ENCODE peak calls at places on chromosomes 16 and 17, in seven cellular contexts. One of them, this sample, is unnamed.

GRCh38 chr17:34633351-34633750 is 54.0 kb downstream of the TMEM132E start:
- DNase-seq in breast epithelium: no peak
- DNase-seq in lower leg skin: no peak
- DNase-seq in heart left ventricle: no peak
- DNase-seq in GM12878: no peak
- DNase-seq in A549: no peak
- DNase-seq in ovary: no peak
- DNase-seq in this sample: no peak

GRCh38 chr17:63349478-63350000 is 96.6 kb downstream of the CYB561 start:
- DNase-seq in breast epithelium: no peak
- DNase-seq in lower leg skin: no peak
- DNase-seq in heart left ventricle: no peak
- DNase-seq in GM12878: no peak
- DNase-seq in A549: no peak
- DNase-seq in ovary: no peak
- DNase-seq in this sample: no peak

GRCh38 chr17:49987290-49987585 is 7.8 kb downstream of the DLX3 start:
- DNase-seq in breast epithelium: no peak
- DNase-seq in lower leg skin: no peak
- DNase-seq in heart left ventricle: no peak
- DNase-seq in GM12878: no peak
- DNase-seq in A549: no peak
- DNase-seq in ovary: no peak
- DNase-seq in this sample: no peak

GRCh38 chr17:76404976-76405563 is 20.7 kb downstream of the SPHK1 start:
- DNase-seq in breast epithelium: no peak
- DNase-seq in lower leg skin: no peak
- DNase-seq in heart left ventricle: peak; percentile 78
- DNase-seq in GM12878: no peak
- DNase-seq in A549: no peak
- DNase-seq in ovary: peak; percentile 72
- DNase-seq in this sample: no peak

GRCh38 chr17:35523296-35523695 is 14.2 kb downstream of the SLFN12L start:
- DNase-seq in breast epithelium: no peak
- DNase-seq in lower leg skin: no peak
- DNase-seq in heart left ventricle: no peak
- DNase-seq in GM12878: no peak
- DNase-seq in A549: no peak
- DNase-seq in ovary: no peak
- DNase-seq in this sample: no peak

GRCh38 chr16:50263060-50263909 is 3.1 kb upstream of the ADCY7 start:
- DNase-seq in breast epithelium: no peak
- DNase-seq in lower leg skin: no peak
- DNase-seq in heart left ventricle: no peak
- DNase-seq in GM12878: no peak
- DNase-seq in A549: no peak
- DNase-seq in ovary: no peak
- DNase-seq in this sample: no peak

GRCh38 chr17:32558997-32559650 is 72.3 kb downstream of the CDK5R1 start:
- DNase-seq in breast epithelium: no peak
- DNase-seq in lower leg skin: no peak
- DNase-seq in heart left ventricle: no peak
- DNase-seq in GM12878: peak; percentile 92
- DNase-seq in A549: peak; percentile 10
- DNase-seq in ovary: no peak
- DNase-seq in this sample: peak; percentile 13

GRCh38 chr16:30805370-30806169 is 18.6 kb upstream of the ZNF629 start:
- DNase-seq in breast epithelium: peak; percentile 83
- DNase-seq in lower leg skin: peak; percentile 77
- DNase-seq in heart left ventricle: peak; percentile 94
- DNase-seq in GM12878: no peak
- DNase-seq in A549: peak; percentile 88
- DNase-seq in ovary: peak; percentile 91
- DNase-seq in this sample: peak; percentile 88

GRCh38 chr16:6375471-6376075 is 957.1 kb upstream of the RBFOX1 start:
- DNase-seq in breast epithelium: no peak
- DNase-seq in lower leg skin: no peak
- DNase-seq in heart left ventricle: no peak
- DNase-seq in GM12878: no peak
- DNase-seq in A549: no peak
- DNase-seq in ovary: no peak
- DNase-seq in this sample: no peak

GRCh38 chr17:2475056-2475455 is 36.6 kb downstream of the METTL16 start:
- DNase-seq in breast epithelium: no peak
- DNase-seq in lower leg skin: no peak
- DNase-seq in heart left ventricle: no peak
- DNase-seq in GM12878: no peak
- DNase-seq in A549: no peak
- DNase-seq in ovary: no peak
- DNase-seq in this sample: no peak

GRCh38 chr17:77247048-77247541 is 106.3 kb downstream of the SEC14L1 start:
- DNase-seq in breast epithelium: peak; percentile 73
- DNase-seq in lower leg skin: peak; percentile 63
- DNase-seq in heart left ventricle: peak; percentile 89
- DNase-seq in GM12878: no peak
- DNase-seq in A549: peak; percentile 76
- DNase-seq in ovary: peak; percentile 88
- DNase-seq in this sample: peak; percentile 60

GRCh38 chr17:79843917-79844815 is 4.9 kb upstream of the CBX4 start:
- DNase-seq in breast epithelium: no peak
- DNase-seq in lower leg skin: no peak
- DNase-seq in heart left ventricle: peak; percentile 84
- DNase-seq in GM12878: no peak
- DNase-seq in A549: peak; percentile 75
- DNase-seq in ovary: peak; percentile 80
- DNase-seq in this sample: no peak

GRCh38 chr17:81735181-81736102 is 23.4 kb downstream of the SLC25A10 start:
- DNase-seq in breast epithelium: no peak
- DNase-seq in lower leg skin: peak; percentile 62
- DNase-seq in heart left ventricle: no peak
- DNase-seq in GM12878: peak; percentile 26
- DNase-seq in A549: no peak
- DNase-seq in ovary: no peak
- DNase-seq in this sample: no peak

GRCh38 chr16:88606146-88606757 is 32.1 kb upstream of the IL17C start:
- DNase-seq in breast epithelium: no peak
- DNase-seq in lower leg skin: no peak
- DNase-seq in heart left ventricle: no peak
- DNase-seq in GM12878: no peak
- DNase-seq in A549: no peak
- DNase-seq in ovary: no peak
- DNase-seq in this sample: no peak

GRCh38 chr16:89017956-89018604 is 41.1 kb upstream of the CBFA2T3 start:
- DNase-seq in breast epithelium: no peak
- DNase-seq in lower leg skin: no peak
- DNase-seq in heart left ventricle: no peak
- DNase-seq in GM12878: no peak
- DNase-seq in A549: no peak
- DNase-seq in ovary: no peak
- DNase-seq in this sample: no peak

GRCh38 chr17:78723001-78723796 is 58.9 kb downstream of the CYTH1 start:
- DNase-seq in breast epithelium: no peak
- DNase-seq in lower leg skin: no peak
- DNase-seq in heart left ventricle: peak; percentile 71
- DNase-seq in GM12878: no peak
- DNase-seq in A549: no peak
- DNase-seq in ovary: peak; percentile 81
- DNase-seq in this sample: no peak

GRCh38 chr17:9811086-9811485 is 10.8 kb downstream of the GSG1L2 start:
- DNase-seq in breast epithelium: no peak
- DNase-seq in lower leg skin: no peak
- DNase-seq in heart left ventricle: no peak
- DNase-seq in GM12878: no peak
- DNase-seq in A549: no peak
- DNase-seq in ovary: no peak
- DNase-seq in this sample: no peak

GRCh38 chr16:29784157-29784556 is 6.1 kb downstream of the ZG16 start:
- DNase-seq in breast epithelium: no peak
- DNase-seq in lower leg skin: no peak
- DNase-seq in heart left ventricle: no peak
- DNase-seq in GM12878: no peak
- DNase-seq in A549: no peak
- DNase-seq in ovary: no peak
- DNase-seq in this sample: no peak

GRCh38 chr17:1509255-1509943 is 7.0 kb downstream of the INPP5K start:
- DNase-seq in breast epithelium: no peak
- DNase-seq in lower leg skin: no peak
- DNase-seq in heart left ventricle: no peak
- DNase-seq in GM12878: no peak
- DNase-seq in A549: no peak
- DNase-seq in ovary: no peak
- DNase-seq in this sample: no peak

GRCh38 chr17:80667462-80668277 is 123.0 kb downstream of the RPTOR start:
- DNase-seq in breast epithelium: no peak
- DNase-seq in lower leg skin: no peak
- DNase-seq in heart left ventricle: no peak
- DNase-seq in GM12878: no peak
- DNase-seq in A549: no peak
- DNase-seq in ovary: no peak
- DNase-seq in this sample: no peak

GRCh38 chr17:42200702-42201101 is 6.4 kb upstream of the GHDC start:
- DNase-seq in breast epithelium: no peak
- DNase-seq in lower leg skin: no peak
- DNase-seq in heart left ventricle: peak; percentile 82
- DNase-seq in GM12878: no peak
- DNase-seq in A549: no peak
- DNase-seq in ovary: peak; percentile 72
- DNase-seq in this sample: no peak

GRCh38 chr16:4892356-4893102 is 44.4 kb downstream of the PPL start:
- DNase-seq in breast epithelium: no peak
- DNase-seq in lower leg skin: no peak
- DNase-seq in heart left ventricle: peak; percentile 74
- DNase-seq in GM12878: no peak
- DNase-seq in A549: no peak
- DNase-seq in ovary: no peak
- DNase-seq in this sample: no peak

GRCh38 chr17:82407255-82407654 is 10.9 kb upstream of the HEXD start:
- DNase-seq in breast epithelium: no peak
- DNase-seq in lower leg skin: no peak
- DNase-seq in heart left ventricle: peak; percentile 75
- DNase-seq in GM12878: no peak
- DNase-seq in A549: peak; percentile 33
- DNase-seq in ovary: no peak
- DNase-seq in this sample: peak; percentile 91

GRCh38 chr16:56451753-56452689 is 667 bp downstream of the OGFOD1 start:
- DNase-seq in breast epithelium: no peak
- DNase-seq in lower leg skin: no peak
- DNase-seq in heart left ventricle: peak; percentile 51
- DNase-seq in GM12878: no peak
- DNase-seq in A549: peak; percentile 11
- DNase-seq in ovary: no peak
- DNase-seq in this sample: peak; percentile 83

GRCh38 chr17:1820518-1821252 is 9.0 kb downstream of the SMYD4 start:
- DNase-seq in breast epithelium: no peak
- DNase-seq in lower leg skin: no peak
- DNase-seq in heart left ventricle: no peak
- DNase-seq in GM12878: peak; percentile 36
- DNase-seq in A549: no peak
- DNase-seq in ovary: no peak
- DNase-seq in this sample: no peak

GRCh38 chr17:14298221-14298994 is 2.5 kb upstream of the HS3ST3B1 start:
- DNase-seq in breast epithelium: no peak
- DNase-seq in lower leg skin: no peak
- DNase-seq in heart left ventricle: no peak
- DNase-seq in GM12878: no peak
- DNase-seq in A549: no peak
- DNase-seq in ovary: no peak
- DNase-seq in this sample: no peak

GRCh38 chr17:4891405-4892062 is 7.8 kb upstream of the C17orf107 start:
- DNase-seq in breast epithelium: no peak
- DNase-seq in lower leg skin: no peak
- DNase-seq in heart left ventricle: peak; percentile 25
- DNase-seq in GM12878: no peak
- DNase-seq in A549: no peak
- DNase-seq in ovary: no peak
- DNase-seq in this sample: no peak

GRCh38 chr17:77842148-77842905 is 116.2 kb upstream of the TNRC6C start:
- DNase-seq in breast epithelium: no peak
- DNase-seq in lower leg skin: no peak
- DNase-seq in heart left ventricle: no peak
- DNase-seq in GM12878: no peak
- DNase-seq in A549: no peak
- DNase-seq in ovary: no peak
- DNase-seq in this sample: no peak

GRCh38 chr17:4160294-4160859 is 17.4 kb downstream of the CYB5D2 start:
- DNase-seq in breast epithelium: no peak
- DNase-seq in lower leg skin: no peak
- DNase-seq in heart left ventricle: no peak
- DNase-seq in GM12878: no peak
- DNase-seq in A549: no peak
- DNase-seq in ovary: no peak
- DNase-seq in this sample: no peak

GRCh38 chr17:41664172-41664457 is 24.6 kb upstream of the EIF1 start:
- DNase-seq in breast epithelium: no peak
- DNase-seq in lower leg skin: no peak
- DNase-seq in heart left ventricle: no peak
- DNase-seq in GM12878: no peak
- DNase-seq in A549: no peak
- DNase-seq in ovary: no peak
- DNase-seq in this sample: no peak

GRCh38 chr17:55454906-55455474 is 33.4 kb upstream of the MMD start:
- DNase-seq in breast epithelium: no peak
- DNase-seq in lower leg skin: no peak
- DNase-seq in heart left ventricle: no peak
- DNase-seq in GM12878: no peak
- DNase-seq in A549: peak; percentile 99
- DNase-seq in ovary: no peak
- DNase-seq in this sample: no peak
- TF ChIP-seq POLR2A in breast epithelium: no peak
- TF ChIP-seq POLR2A in lower leg skin: no peak
- TF ChIP-seq POLR2A in heart left ventricle: no peak
- TF ChIP-seq POLR2A in GM12878: no peak
- TF ChIP-seq POLR2A in A549: no peak
- TF ChIP-seq POLR2A in ovary: no peak
- TF ChIP-seq POLR2A in this sample: no peak

GRCh38 chr16:71883849-71884638 is at the start of gene ZNF821:
- DNase-seq in breast epithelium: peak; percentile 72
- DNase-seq in lower leg skin: peak; percentile 52
- DNase-seq in heart left ventricle: peak; percentile 82
- DNase-seq in GM12878: no peak
- DNase-seq in A549: peak; percentile 78
- DNase-seq in ovary: peak; percentile 89
- DNase-seq in this sample: peak; percentile 74
- TF ChIP-seq POLR2A in breast epithelium: no peak
- TF ChIP-seq POLR2A in lower leg skin: no peak
- TF ChIP-seq POLR2A in heart left ventricle: peak; percentile 46
- TF ChIP-seq POLR2A in GM12878: peak; percentile 30
- TF ChIP-seq POLR2A in A549: peak; percentile 49
- TF ChIP-seq POLR2A in ovary: peak; percentile 40
- TF ChIP-seq POLR2A in this sample: peak; percentile 53

GRCh38 chr17:73192219-73192893 is 499 bp upstream of the COG1 start:
- DNase-seq in breast epithelium: peak; percentile 60
- DNase-seq in lower leg skin: peak; percentile 35
- DNase-seq in heart left ventricle: peak; percentile 70
- DNase-seq in GM12878: no peak
- DNase-seq in A549: peak; percentile 92
- DNase-seq in ovary: peak; percentile 74
- DNase-seq in this sample: peak; percentile 65
- TF ChIP-seq POLR2A in breast epithelium: no peak
- TF ChIP-seq POLR2A in lower leg skin: no peak
- TF ChIP-seq POLR2A in heart left ventricle: peak; percentile 11
- TF ChIP-seq POLR2A in GM12878: peak; percentile 83
- TF ChIP-seq POLR2A in A549: peak; percentile 81
- TF ChIP-seq POLR2A in ovary: no peak
- TF ChIP-seq POLR2A in this sample: peak; percentile 30

GRCh38 chr17:28744104-28744801 is 442 bp downstream of the TRAF4 start:
- DNase-seq in breast epithelium: no peak
- DNase-seq in lower leg skin: no peak
- DNase-seq in heart left ventricle: no peak
- DNase-seq in GM12878: no peak
- DNase-seq in A549: peak; percentile 81
- DNase-seq in ovary: peak; percentile 77
- DNase-seq in this sample: no peak
- TF ChIP-seq POLR2A in breast epithelium: no peak
- TF ChIP-seq POLR2A in lower leg skin: no peak
- TF ChIP-seq POLR2A in heart left ventricle: no peak
- TF ChIP-seq POLR2A in GM12878: no peak
- TF ChIP-seq POLR2A in A549: no peak
- TF ChIP-seq POLR2A in ovary: no peak
- TF ChIP-seq POLR2A in this sample: no peak

This sample was measured in gastrocnemius medialis.